ENCODE peak calls at places on chromosomes 13 and 19, in five cellular contexts. One of them, this sample, is unnamed.

GRCh38 chr19:19580417-19580816 is 38.1 kb downstream of the PBX4 start:
- DNase-seq in upper lobe of right lung: no peak
- DNase-seq in heart right ventricle: no peak
- DNase-seq in body of pancreas: no peak
- DNase-seq in CD8-positive, alpha-beta memory T cell: no peak
- DNase-seq in this sample: no peak

GRCh38 chr19:53579518-53579917 is 41.6 kb downstream of the ZNF331 start:
- DNase-seq in CD8-positive, alpha-beta memory T cell: no peak
- DNase-seq in upper lobe of right lung: no peak
- DNase-seq in heart right ventricle: no peak
- DNase-seq in body of pancreas: no peak
- DNase-seq in this sample: no peak

GRCh38 chr19:1206733-1207301 is 1.2 kb downstream of the STK11 start:
- DNase-seq in upper lobe of right lung: no peak
- DNase-seq in body of pancreas: no peak
- DNase-seq in CD8-positive, alpha-beta memory T cell: no peak
- DNase-seq in heart right ventricle: no peak
- DNase-seq in this sample: no peak

GRCh38 chr19:42113641-42114348 is 18.5 kb downstream of the POU2F2 start:
- DNase-seq in CD8-positive, alpha-beta memory T cell: no peak
- DNase-seq in upper lobe of right lung: no peak
- DNase-seq in heart right ventricle: no peak
- DNase-seq in body of pancreas: peak; percentile 19
- DNase-seq in this sample: no peak

GRCh38 chr13:45456196-45456972 is 8.4 kb upstream of the COG3 start:
- DNase-seq in CD8-positive, alpha-beta memory T cell: no peak
- DNase-seq in upper lobe of right lung: no peak
- DNase-seq in body of pancreas: no peak
- DNase-seq in heart right ventricle: no peak
- DNase-seq in this sample: no peak

GRCh38 chr19:31659897-31660210 is 310.6 kb upstream of the TSHZ3 start:
- DNase-seq in CD8-positive, alpha-beta memory T cell: no peak
- DNase-seq in heart right ventricle: no peak
- DNase-seq in upper lobe of right lung: no peak
- DNase-seq in body of pancreas: no peak
- DNase-seq in this sample: no peak

GRCh38 chr13:27172495-27172842 is 858 bp upstream of the USP12 start:
- DNase-seq in CD8-positive, alpha-beta memory T cell: no peak
- DNase-seq in body of pancreas: no peak
- DNase-seq in upper lobe of right lung: no peak
- DNase-seq in heart right ventricle: no peak
- DNase-seq in this sample: no peak

GRCh38 chr19:8831373-8831772 is 731 bp downstream of the ZNF558 start:
- DNase-seq in body of pancreas: no peak
- DNase-seq in upper lobe of right lung: no peak
- DNase-seq in CD8-positive, alpha-beta memory T cell: no peak
- DNase-seq in heart right ventricle: no peak
- DNase-seq in this sample: no peak

GRCh38 chr13:99124695-99125334 is 75.8 kb upstream of the UBAC2 start:
- DNase-seq in upper lobe of right lung: no peak
- DNase-seq in body of pancreas: no peak
- DNase-seq in CD8-positive, alpha-beta memory T cell: no peak
- DNase-seq in heart right ventricle: no peak
- DNase-seq in this sample: no peak

GRCh38 chr19:31058676-31059075 is 290.6 kb downstream of the TSHZ3 start:
- DNase-seq in upper lobe of right lung: no peak
- DNase-seq in heart right ventricle: no peak
- DNase-seq in CD8-positive, alpha-beta memory T cell: no peak
- DNase-seq in body of pancreas: no peak
- DNase-seq in this sample: no peak

GRCh38 chr13:46489586-46490023 is 63.4 kb upstream of the LRCH1 start:
- DNase-seq in upper lobe of right lung: no peak
- DNase-seq in CD8-positive, alpha-beta memory T cell: no peak
- DNase-seq in body of pancreas: no peak
- DNase-seq in heart right ventricle: no peak
- DNase-seq in this sample: no peak

GRCh38 chr19:39918183-39918651 is 16.2 kb downstream of the FCGBP start:
- DNase-seq in heart right ventricle: no peak
- DNase-seq in body of pancreas: no peak
- DNase-seq in CD8-positive, alpha-beta memory T cell: no peak
- DNase-seq in upper lobe of right lung: peak; percentile 61
- DNase-seq in this sample: no peak

GRCh38 chr19:35436477-35437141 is 11.4 kb upstream of the FFAR2 start:
- DNase-seq in heart right ventricle: no peak
- DNase-seq in body of pancreas: no peak
- DNase-seq in upper lobe of right lung: no peak
- DNase-seq in CD8-positive, alpha-beta memory T cell: no peak
- DNase-seq in this sample: peak; percentile 46

GRCh38 chr13:32586022-32586900 is at the start of gene PDS5B:
- DNase-seq in upper lobe of right lung: peak; percentile 97
- DNase-seq in body of pancreas: peak; percentile 94
- DNase-seq in heart right ventricle: peak; percentile 96
- DNase-seq in CD8-positive, alpha-beta memory T cell: peak; percentile 97
- DNase-seq in this sample: peak; percentile 93

GRCh38 chr13:98443329-98443728 is 133.6 kb downstream of the STK24 start:
- DNase-seq in upper lobe of right lung: no peak
- DNase-seq in body of pancreas: no peak
- DNase-seq in heart right ventricle: no peak
- DNase-seq in CD8-positive, alpha-beta memory T cell: no peak
- DNase-seq in this sample: no peak

GRCh38 chr13:87172166-87172825 is 498.9 kb upstream of the SLITRK5 start:
- DNase-seq in upper lobe of right lung: no peak
- DNase-seq in body of pancreas: no peak
- DNase-seq in heart right ventricle: no peak
- DNase-seq in CD8-positive, alpha-beta memory T cell: no peak
- DNase-seq in this sample: no peak

GRCh38 chr13:107835339-107836018 is 379.9 kb downstream of the LIG4 start:
- DNase-seq in heart right ventricle: no peak
- DNase-seq in upper lobe of right lung: no peak
- DNase-seq in CD8-positive, alpha-beta memory T cell: no peak
- DNase-seq in body of pancreas: no peak
- DNase-seq in this sample: no peak

GRCh38 chr13:39656325-39656677 is 839 bp downstream of the COG6 start:
- DNase-seq in heart right ventricle: no peak
- DNase-seq in body of pancreas: no peak
- DNase-seq in CD8-positive, alpha-beta memory T cell: no peak
- DNase-seq in upper lobe of right lung: no peak
- DNase-seq in this sample: no peak

GRCh38 chr13:26412263-26412662 is 145.2 kb upstream of the WASF3 start:
- DNase-seq in upper lobe of right lung: no peak
- DNase-seq in heart right ventricle: no peak
- DNase-seq in body of pancreas: no peak
- DNase-seq in CD8-positive, alpha-beta memory T cell: no peak
- DNase-seq in this sample: no peak

GRCh38 chr19:8413593-8413923 is 453 bp downstream of the MARCHF2 start:
- DNase-seq in CD8-positive, alpha-beta memory T cell: no peak
- DNase-seq in upper lobe of right lung: no peak
- DNase-seq in body of pancreas: no peak
- DNase-seq in heart right ventricle: no peak
- DNase-seq in this sample: no peak

GRCh38 chr19:41753936-41754529 is 1.3 kb upstream of the CEACAM6 start:
- DNase-seq in body of pancreas: peak; percentile 71
- DNase-seq in upper lobe of right lung: no peak
- DNase-seq in CD8-positive, alpha-beta memory T cell: peak; percentile 72
- DNase-seq in heart right ventricle: peak; percentile 12
- DNase-seq in this sample: no peak

GRCh38 chr13:71962735-71963134 is 95.7 kb upstream of the DACH1 start:
- DNase-seq in CD8-positive, alpha-beta memory T cell: no peak
- DNase-seq in upper lobe of right lung: no peak
- DNase-seq in body of pancreas: no peak
- DNase-seq in heart right ventricle: no peak
- DNase-seq in this sample: no peak

GRCh38 chr19:41957161-41957837 is 1.8 kb downstream of the RABAC1 start:
- DNase-seq in CD8-positive, alpha-beta memory T cell: no peak
- DNase-seq in body of pancreas: no peak
- DNase-seq in upper lobe of right lung: no peak
- DNase-seq in heart right ventricle: no peak
- DNase-seq in this sample: no peak

GRCh38 chr19:48398329-48399235 is 5.1 kb downstream of the GRIN2D start:
- DNase-seq in heart right ventricle: peak; percentile 82
- DNase-seq in upper lobe of right lung: peak; percentile 91
- DNase-seq in body of pancreas: peak; percentile 57
- DNase-seq in CD8-positive, alpha-beta memory T cell: peak; percentile 92
- DNase-seq in this sample: peak; percentile 50

GRCh38 chr13:72163671-72164070 is 296.7 kb upstream of the DACH1 start:
- DNase-seq in upper lobe of right lung: no peak
- DNase-seq in CD8-positive, alpha-beta memory T cell: no peak
- DNase-seq in heart right ventricle: no peak
- DNase-seq in body of pancreas: no peak
- DNase-seq in this sample: no peak

GRCh38 chr13:101190337-101190736 is 226.0 kb downstream of the NALCN start:
- DNase-seq in body of pancreas: no peak
- DNase-seq in CD8-positive, alpha-beta memory T cell: no peak
- DNase-seq in upper lobe of right lung: no peak
- DNase-seq in heart right ventricle: no peak
- DNase-seq in this sample: no peak

GRCh38 chr19:30349131-30349730 is 23.0 kb upstream of the ZNF536 start:
- DNase-seq in upper lobe of right lung: no peak
- DNase-seq in CD8-positive, alpha-beta memory T cell: no peak
- DNase-seq in body of pancreas: no peak
- DNase-seq in heart right ventricle: no peak
- DNase-seq in this sample: no peak

GRCh38 chr19:7444042-7444441 is 44.8 kb downstream of the PEX11G start:
- DNase-seq in heart right ventricle: no peak
- DNase-seq in CD8-positive, alpha-beta memory T cell: no peak
- DNase-seq in body of pancreas: no peak
- DNase-seq in upper lobe of right lung: no peak
- DNase-seq in this sample: no peak

GRCh38 chr13:42266464-42266863 is 5.5 kb upstream of the AKAP11 start:
- DNase-seq in body of pancreas: no peak
- DNase-seq in CD8-positive, alpha-beta memory T cell: no peak
- DNase-seq in upper lobe of right lung: no peak
- DNase-seq in heart right ventricle: no peak
- DNase-seq in this sample: no peak

GRCh38 chr19:334296-335071 is 10.1 kb downstream of the MIER2 start:
- DNase-seq in upper lobe of right lung: peak; percentile 40
- DNase-seq in body of pancreas: no peak
- DNase-seq in CD8-positive, alpha-beta memory T cell: no peak
- DNase-seq in heart right ventricle: no peak
- DNase-seq in this sample: no peak

GRCh38 chr19:289651-290538 is 1.3 kb downstream of the PLPP2 start:
- DNase-seq in CD8-positive, alpha-beta memory T cell: no peak
- DNase-seq in heart right ventricle: no peak
- DNase-seq in body of pancreas: peak; percentile 59
- DNase-seq in upper lobe of right lung: peak; percentile 72
- DNase-seq in this sample: no peak

GRCh38 chr19:33712268-33712667 is 84.4 kb upstream of the KCTD15 start:
- DNase-seq in CD8-positive, alpha-beta memory T cell: peak; percentile 26
- DNase-seq in upper lobe of right lung: peak; percentile 20
- DNase-seq in body of pancreas: no peak
- DNase-seq in heart right ventricle: no peak
- DNase-seq in this sample: no peak

GRCh38 chr19:34428549-34429285 is 536 bp downstream of the UBA2 start:
- DNase-seq in body of pancreas: peak; percentile 37
- DNase-seq in CD8-positive, alpha-beta memory T cell: peak; percentile 60
- DNase-seq in upper lobe of right lung: no peak
- DNase-seq in heart right ventricle: peak; percentile 51
- DNase-seq in this sample: no peak

GRCh38 chr13:20814224-20814910 is 40.6 kb upstream of the EEF1AKMT1 start:
- DNase-seq in heart right ventricle: peak; percentile 82
- DNase-seq in upper lobe of right lung: peak; percentile 87
- DNase-seq in body of pancreas: peak; percentile 80
- DNase-seq in CD8-positive, alpha-beta memory T cell: no peak
- DNase-seq in this sample: peak; percentile 75

GRCh38 chr19:46408611-46409039 is 4.7 kb downstream of the CCDC8 start:
- DNase-seq in upper lobe of right lung: peak; percentile 90
- DNase-seq in body of pancreas: peak; percentile 61
- DNase-seq in CD8-positive, alpha-beta memory T cell: no peak
- DNase-seq in heart right ventricle: peak; percentile 78
- DNase-seq in this sample: peak; percentile 84
- H3K27ac ChIP-seq in upper lobe of right lung: peak overlapping the region; percentile 24
- H3K27ac ChIP-seq in body of pancreas: no peak overlapping the region
- H3K27ac ChIP-seq in CD8-positive, alpha-beta memory T cell: no peak overlapping the region
- H3K27ac ChIP-seq in heart right ventricle: peak overlapping the region; percentile 35
- H3K27ac ChIP-seq in this sample: peak overlapping the region; percentile 80

GRCh38 chr19:43563816-43564215 is 11.5 kb downstream of the XRCC1 start:
- DNase-seq in body of pancreas: no peak
- DNase-seq in CD8-positive, alpha-beta memory T cell: no peak
- DNase-seq in upper lobe of right lung: no peak
- DNase-seq in heart right ventricle: no peak
- DNase-seq in this sample: no peak
- H3K27ac ChIP-seq in body of pancreas: no peak overlapping the region
- H3K27ac ChIP-seq in CD8-positive, alpha-beta memory T cell: no peak overlapping the region
- H3K27ac ChIP-seq in upper lobe of right lung: peak overlapping the region; percentile 83
- H3K27ac ChIP-seq in heart right ventricle: peak overlapping the region; percentile 62
- H3K27ac ChIP-seq in this sample: no peak overlapping the region

GRCh38 chr19:46726551-46726950 is 9.6 kb upstream of the PRKD2 start:
- DNase-seq in upper lobe of right lung: peak; percentile 48
- DNase-seq in CD8-positive, alpha-beta memory T cell: no peak
- DNase-seq in heart right ventricle: no peak
- DNase-seq in body of pancreas: no peak
- DNase-seq in this sample: no peak

GRCh38 chr19:46727757-46728156 is 10.8 kb upstream of the PRKD2 start:
- DNase-seq in body of pancreas: no peak
- DNase-seq in heart right ventricle: no peak
- DNase-seq in upper lobe of right lung: no peak
- DNase-seq in CD8-positive, alpha-beta memory T cell: no peak
- DNase-seq in this sample: no peak

GRCh38 chr19:46725859-46726393 is 9.0 kb upstream of the PRKD2 start:
- DNase-seq in body of pancreas: no peak
- DNase-seq in heart right ventricle: no peak
- DNase-seq in CD8-positive, alpha-beta memory T cell: no peak
- DNase-seq in upper lobe of right lung: no peak
- DNase-seq in this sample: no peak

GRCh38 chr19:46728208-46728607 is 11.3 kb upstream of the PRKD2 start:
- DNase-seq in CD8-positive, alpha-beta memory T cell: no peak
- DNase-seq in body of pancreas: no peak
- DNase-seq in upper lobe of right lung: no peak
- DNase-seq in heart right ventricle: peak; percentile 60
- DNase-seq in this sample: peak; percentile 70

GRCh38 chr19:46727036-46727501 is 10.2 kb upstream of the PRKD2 start:
- DNase-seq in heart right ventricle: no peak
- DNase-seq in body of pancreas: no peak
- DNase-seq in CD8-positive, alpha-beta memory T cell: no peak
- DNase-seq in upper lobe of right lung: peak; percentile 64
- DNase-seq in this sample: peak; percentile 43
- H3K27ac ChIP-seq in heart right ventricle: peak overlapping the region; percentile 78
- H3K27ac ChIP-seq in body of pancreas: no peak overlapping the region
- H3K27ac ChIP-seq in CD8-positive, alpha-beta memory T cell: no peak overlapping the region
- H3K27ac ChIP-seq in upper lobe of right lung: no peak overlapping the region
- H3K27ac ChIP-seq in this sample: no peak overlapping the region

DNA sequence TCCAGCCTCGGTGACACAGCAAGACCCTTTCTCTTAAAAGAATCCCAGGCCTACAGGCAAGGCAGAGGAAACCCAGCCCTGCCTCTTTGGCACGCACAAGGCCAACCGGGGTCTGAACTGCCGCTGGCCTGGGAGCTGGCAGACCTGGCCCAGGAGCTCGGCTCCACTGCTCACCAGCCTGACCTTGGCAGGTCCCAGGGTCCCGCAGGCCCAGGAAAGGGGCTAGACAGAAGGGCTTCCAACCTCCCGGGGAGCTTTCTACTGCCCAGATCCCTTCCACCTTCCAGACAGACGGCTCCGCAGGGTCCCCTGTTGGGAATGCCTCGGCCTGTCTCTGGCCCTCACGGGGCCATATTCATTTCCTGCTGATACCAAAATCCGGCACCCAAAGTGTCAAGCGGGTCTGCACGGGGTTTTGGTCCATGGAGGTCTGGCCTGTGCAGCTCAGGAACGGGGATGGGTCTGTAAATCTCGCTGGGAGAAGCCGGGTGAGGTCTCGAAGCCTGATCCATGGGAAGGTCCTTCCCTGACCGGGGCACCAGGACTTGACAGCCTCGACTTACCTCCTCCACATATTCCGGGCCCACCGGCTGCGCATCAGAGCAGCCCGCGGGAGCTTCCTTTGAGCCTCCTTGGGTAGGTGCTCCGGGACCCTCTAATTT is 36.6 kb upstream of the MATK start:
- DNase-seq in heart right ventricle: no peak
- DNase-seq in upper lobe of right lung: no peak
- DNase-seq in body of pancreas: no peak
- DNase-seq in CD8-positive, alpha-beta memory T cell: no peak
- DNase-seq in this sample: no peak
- H3K27ac ChIP-seq in heart right ventricle: no peak overlapping the region
- H3K27ac ChIP-seq in upper lobe of right lung: no peak overlapping the region
- H3K27ac ChIP-seq in body of pancreas: no peak overlapping the region
- H3K27ac ChIP-seq in CD8-positive, alpha-beta memory T cell: no peak overlapping the region
- H3K27ac ChIP-seq in this sample: no peak overlapping the region

This sample was measured in ovary.